ENCODE peak calls at places on chromosomes 2 and 18, in eight cellular contexts. J is K562, V is esophagus muscularis mucosa, A is A549, I is Calu3, Y is tibial nerve, T is hepatocyte, B is kidney. R is an unnamed sample.

GRCh38 chr2:73904952-73905351 is 12.1 kb downstream of the ACTG2 start:
- DNase-seq in V (no peak), A (no peak), B (no peak), I (no peak), Y (no peak), T (no peak), J (no peak), R (no peak)

GRCh38 chr2:211737282-211737681 is 801.3 kb downstream of the ERBB4 start:
- DNase-seq in V (no peak), T (no peak), A (no peak), B (no peak), I (no peak), J (no peak), Y (no peak), R (no peak)

GRCh38 chr2:153005051-153005450 is 286.6 kb downstream of the ARL6IP6 start:
- DNase-seq in I (no peak), T (no peak), J (no peak), B (no peak), V (no peak), A (no peak), Y (no peak), R (no peak)

GRCh38 chr2:174326880-174327558 is 7.7 kb upstream of the SP9 start:
- DNase-seq in I (no peak), B (no peak), A (no peak), V (no peak), Y (no peak), T (no peak), J (no peak), R (no peak)

GRCh38 chr2:188245230-188245629 is 46.4 kb upstream of the GULP1 start:
- DNase-seq in J (no peak), T (no peak), V (no peak), A (no peak), Y (no peak), B (no peak), I (no peak), R (no peak)

GRCh38 chr2:149904816-149905215 is 317.2 kb upstream of the MMADHC start:
- DNase-seq in J (no peak), I (no peak), A (no peak), Y (no peak), T (no peak), B (no peak), V (no peak), R (no peak)

GRCh38 chr18:56139792-56140254 is 498.6 kb downstream of the TXNL1 start:
- DNase-seq in I (no peak), Y (no peak), J (no peak), T (peak; percentile 39), B (peak; percentile 80), A (no peak), V (no peak), R (no peak)

GRCh38 chr2:172427990-172428840 is 829 bp downstream of the ITGA6 start:
- DNase-seq in I (peak; percentile 66), A (peak; percentile 57), T (peak; percentile 62), V (no peak), J (peak; percentile 30), B (peak; percentile 86), Y (peak; percentile 26), R (no peak)

GRCh38 chr2:101743288-101743687 is 45.8 kb downstream of the MAP4K4 start:
- DNase-seq in V (no peak), T (no peak), J (no peak), A (no peak), B (no peak), I (no peak), Y (no peak), R (no peak)

GRCh38 chr2:106734165-106734564 is 151.8 kb downstream of the ST6GAL2 start:
- DNase-seq in V (no peak), T (no peak), B (no peak), J (no peak), Y (no peak), I (no peak), A (no peak), R (no peak)
- TF ChIP-seq CTCF in V (no peak), T (no peak), B (no peak), J (no peak), Y (no peak), I (no peak), A (no peak), R (no peak)

GRCh38 chr2:227748079-227748478 is 2.4 kb downstream of the SCYGR8 start:
- DNase-seq in A (peak; percentile 51), T (no peak), B (no peak), J (peak; percentile 24), V (no peak), I (no peak), Y (no peak), R (no peak)
- TF ChIP-seq CTCF in A (peak; percentile 39), T (peak; percentile 32), B (no peak), J (peak; percentile 48), V (no peak), I (no peak), Y (no peak), R (peak; percentile 36)

GRCh38 chr18:26965206-26965605 is 99.7 kb upstream of the AQP4 start:
- DNase-seq in V (no peak), Y (no peak), I (no peak), B (no peak), A (no peak), T (no peak), J (no peak), R (no peak)
- TF ChIP-seq CTCF in V (no peak), Y (no peak), I (no peak), B (no peak), A (no peak), T (no peak), J (no peak), R (no peak)

GRCh38 chr2:30670453-30670852 is 136.8 kb downstream of the CAPN13 start:
- DNase-seq in V (no peak), I (no peak), T (no peak), A (no peak), Y (no peak), B (no peak), J (no peak), R (no peak)
- TF ChIP-seq CTCF in V (no peak), I (no peak), T (no peak), A (no peak), Y (no peak), B (no peak), J (peak; percentile 17), R (no peak)

GRCh38 chr2:43676322-43677050 is at the start of gene C1GALT1C1L:
- DNase-seq in I (peak; percentile 79), B (peak; percentile 87), A (peak; percentile 64), Y (peak; percentile 18), J (peak; percentile 62), V (no peak), T (peak; percentile 6), R (no peak)

GRCh38 chr2:43675646-43676321 is 445 bp downstream of the C1GALT1C1L start:
- DNase-seq in V (no peak), J (no peak), T (no peak), A (no peak), I (no peak), B (no peak), Y (no peak), R (no peak)
- TF ChIP-seq CTCF in V (no peak), J (no peak), T (no peak), A (no peak), I (no peak), B (no peak), Y (no peak), R (no peak)

GRCh38 chr2:171347158-171347557 is 86.6 kb downstream of the METTL8 start:
- DNase-seq in A (no peak), I (no peak), V (no peak), Y (no peak), T (no peak), B (no peak), J (no peak), R (no peak)
- TF ChIP-seq CTCF in A (no peak), I (no peak), V (no peak), Y (no peak), T (no peak), B (no peak), J (no peak), R (peak; percentile 13)

R was measured in osteocyte.